ENCODE peak calls at places on chromosomes 6 and 20, in six cellular contexts. L, Q, N, D, C and K are unnamed samples.

GRCh38 chr6:155889405-155889804 is 433.8 kb upstream of the NOX3 start:
- DNase-seq in D (no peak), N (no peak), Q (no peak), C (no peak), L (no peak), K (no peak)

GRCh38 chr6:16851758-16852157 is 90.5 kb upstream of the ATXN1 start:
- DNase-seq in Q (no peak), N (no peak), C (peak), L (no peak), D (no peak), K (no peak)

GRCh38 chr6:38213275-38213674 is 393.7 kb downstream of the ZFAND3 start:
- DNase-seq in N (no peak), C (no peak), Q (no peak), L (no peak), D (no peak), K (no peak)

GRCh38 chr6:155117266-155117665 is 122.2 kb downstream of the TIAM2 start:
- DNase-seq in C (no peak), Q (no peak), N (no peak), D (no peak), L (no peak), K (no peak)

GRCh38 chr20:44646023-44646640 is 5.4 kb downstream of the ADA start:
- DNase-seq in N (peak), C (peak), D (no peak), L (no peak), Q (no peak), K (peak)

GRCh38 chr20:38498909-38499308 is 26.3 kb downstream of the RALGAPB start:
- DNase-seq in C (no peak), L (no peak), Q (no peak), N (no peak), D (no peak), K (no peak)

GRCh38 chr6:90233994-90234393 is 62.6 kb downstream of the BACH2 start:
- DNase-seq in D (no peak), Q (no peak), L (no peak), N (no peak), C (no peak), K (no peak)

GRCh38 chr6:113495521-113495920 is 361.6 kb upstream of the MARCKS start:
- DNase-seq in N (no peak), D (no peak), L (no peak), C (no peak), Q (no peak), K (no peak)

GRCh38 chr20:3101737-3102574 is 17.4 kb upstream of the AVP start:
- DNase-seq in C (peak), N (no peak), Q (no peak), L (no peak), D (no peak), K (no peak)

GRCh38 chr6:44029489-44030185 is 97.6 kb downstream of the MRPL14 start:
- DNase-seq in N (no peak), L (no peak), Q (peak), C (no peak), D (no peak), K (no peak)

GRCh38 chr6:156862711-156863110 is 85.5 kb downstream of the ARID1B start:
- DNase-seq in N (no peak), C (no peak), Q (no peak), D (no peak), L (no peak), K (no peak)

GRCh38 chr20:288956-289692 is 1.4 kb downstream of the C20orf96 start:
- DNase-seq in Q (no peak), L (no peak), C (no peak), N (no peak), D (no peak), K (no peak)

GRCh38 chr6:722077-722524 is 29.2 kb upstream of the EXOC2 start:
- DNase-seq in L (peak), Q (peak), D (peak), N (peak), C (no peak), K (peak)

GRCh38 chr6:113526995-113527394 is 330.1 kb upstream of the MARCKS start:
- DNase-seq in N (no peak), D (no peak), Q (no peak), L (no peak), C (no peak), K (no peak)

GRCh38 chr6:53524455-53524815 is 20.5 kb downstream of the GCLC start:
- DNase-seq in D (no peak), Q (no peak), N (no peak), L (no peak), C (no peak), K (no peak)

GRCh38 chr6:6680524-6680923 is 92.0 kb downstream of the LY86 start:
- DNase-seq in N (no peak), L (no peak), Q (no peak), C (no peak), D (no peak), K (no peak)

GRCh38 chr20:14996883-14997672 is 659.7 kb upstream of the FLRT3 start:
- DNase-seq in Q (no peak), D (no peak), N (no peak), C (no peak), L (no peak), K (no peak)

GRCh38 chr6:45922728-45923351 is 92.8 kb downstream of the CLIC5 start:
- DNase-seq in N (peak), Q (peak), D (peak), C (no peak), L (no peak), K (peak)

GRCh38 chr6:158725704-158726103 is 75.8 kb downstream of the SYTL3 start:
- DNase-seq in Q (no peak), D (no peak), N (no peak), C (no peak), L (no peak), K (no peak)

DNA sequence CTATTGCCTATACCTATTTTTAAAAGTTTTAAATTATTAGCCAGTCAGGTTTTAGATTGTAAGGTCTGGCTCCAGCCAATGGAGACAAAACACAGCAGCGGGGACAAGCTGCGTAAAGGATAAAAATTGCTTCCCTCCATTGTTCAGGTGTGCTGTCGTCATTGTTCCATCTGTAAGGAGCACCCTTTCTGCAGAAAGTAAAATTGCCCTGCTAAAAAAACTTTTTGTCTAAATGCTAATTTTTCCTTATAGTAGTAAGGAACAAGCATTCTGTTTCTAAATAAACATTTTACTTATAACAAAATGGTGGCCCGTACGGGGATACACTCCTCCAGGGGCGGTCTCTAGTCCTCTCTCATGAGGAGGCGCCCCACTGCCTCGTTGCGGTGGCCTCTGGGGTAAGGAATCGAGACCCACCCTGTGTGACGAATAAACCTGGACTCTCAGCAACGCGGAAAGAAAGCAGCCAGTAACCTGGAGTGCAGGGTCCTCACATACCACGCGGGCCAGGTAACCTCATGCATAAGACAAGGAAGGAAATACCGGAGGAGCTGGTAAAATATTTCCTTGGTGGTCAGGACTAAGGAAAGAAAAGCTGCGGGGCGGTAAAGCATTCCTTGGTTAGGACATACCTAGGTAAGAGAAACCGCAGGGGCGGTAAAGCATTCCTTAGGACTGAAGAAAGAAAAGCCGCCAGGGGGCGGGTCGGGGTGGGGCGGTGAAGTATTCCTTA is 80.5 kb downstream of the SYTL3 start:
- DNase-seq in Q (no peak), N (no peak), D (peak), L (no peak), C (no peak), K (no peak)
- TF ChIP-seq GABPA in Q (no peak), N (no peak), D (no peak), L (no peak), C (no peak), K (no peak)

GRCh38 chr6:158752613-158753012 is 66.6 kb downstream of the EZR start:
- DNase-seq in L (no peak), D (no peak), Q (peak), N (no peak), C (no peak), K (no peak)
- TF ChIP-seq GABPA in L (no peak), D (no peak), Q (no peak), N (no peak), C (no peak), K (no peak)

GRCh38 chr20:62929051-62929538 is 2.8 kb upstream of the DIDO1 start:
- DNase-seq in D (peak), N (peak), C (no peak), Q (no peak), L (peak), K (peak)
- TF ChIP-seq GABPA in D (no peak), N (no peak), C (no peak), Q (no peak), L (peak), K (no peak)

GRCh38 chr6:36660771-36661471 is 17.6 kb upstream of the CDKN1A start:
- DNase-seq in Q (no peak), N (peak), D (peak), L (no peak), C (no peak), K (no peak)

GRCh38 chr6:36657265-36657664 is 21.2 kb upstream of the CDKN1A start:
- DNase-seq in L (no peak), N (no peak), C (no peak), Q (no peak), D (no peak), K (no peak)

GRCh38 chr6:36656441-36656840 is 22.1 kb upstream of the CDKN1A start:
- DNase-seq in C (no peak), D (no peak), L (no peak), N (no peak), Q (no peak), K (no peak)

GRCh38 chr6:36657942-36658544 is 20.5 kb upstream of the CDKN1A start:
- DNase-seq in N (no peak), L (no peak), D (no peak), C (no peak), Q (no peak), K (no peak)

DNA sequence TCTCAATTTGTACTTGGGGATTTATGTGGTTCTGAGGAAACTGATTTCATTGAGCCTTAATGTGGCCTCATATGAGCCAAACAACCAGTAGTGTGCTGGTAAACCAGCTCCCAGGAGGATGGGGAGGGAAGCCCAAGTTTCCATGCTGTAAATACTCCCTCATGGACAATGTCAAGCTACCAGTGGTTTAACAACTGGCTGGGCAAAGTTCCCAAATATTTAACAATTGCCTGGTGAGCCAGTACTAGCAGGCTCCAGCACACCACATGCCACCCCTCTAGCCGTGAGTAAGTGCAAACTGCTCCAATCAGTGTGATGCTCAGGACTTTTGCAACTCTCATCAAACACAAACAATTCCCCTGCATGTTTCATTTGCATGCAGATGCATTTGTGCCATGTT is 19.2 kb upstream of the CDKN1A start:
- DNase-seq in L (no peak), Q (no peak), C (no peak), D (no peak), N (no peak), K (no peak)
- TF ChIP-seq GABPA in L (no peak), Q (no peak), C (no peak), D (no peak), N (no peak), K (no peak)

DNA sequence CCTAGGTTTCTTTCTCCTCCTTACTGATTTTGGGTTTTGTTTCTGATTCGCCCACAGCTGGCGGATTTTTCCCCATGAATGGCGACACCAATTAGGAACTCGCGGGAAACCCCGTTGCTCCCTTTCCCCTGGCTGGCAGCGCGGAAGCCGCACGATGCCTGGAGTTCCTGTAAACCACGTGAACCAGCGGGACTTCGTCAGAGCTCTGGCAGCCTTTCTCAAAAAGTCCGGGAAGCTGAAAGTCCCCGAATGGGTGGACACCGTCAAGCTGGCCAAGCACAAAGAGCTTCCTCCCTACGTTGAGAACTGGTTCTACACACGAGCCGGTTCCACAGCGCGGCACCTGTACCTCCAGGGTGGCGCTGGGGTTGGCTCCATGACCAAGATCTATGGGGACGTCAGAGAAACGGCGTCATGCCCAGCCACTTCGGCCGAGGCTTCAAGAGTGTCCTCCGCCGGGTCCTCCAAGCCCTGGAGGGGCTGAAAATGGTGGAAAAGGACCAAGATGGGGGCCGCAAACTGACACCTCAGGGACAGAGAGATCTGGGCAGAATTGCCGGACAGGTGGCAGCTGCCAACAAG is 3.2 kb upstream of the SEC23B start:
- DNase-seq in L (no peak), N (no peak), D (no peak), C (no peak), Q (no peak), K (no peak)
- TF ChIP-seq GABPA in L (no peak), N (no peak), D (no peak), C (no peak), Q (no peak), K (no peak)

DNA sequence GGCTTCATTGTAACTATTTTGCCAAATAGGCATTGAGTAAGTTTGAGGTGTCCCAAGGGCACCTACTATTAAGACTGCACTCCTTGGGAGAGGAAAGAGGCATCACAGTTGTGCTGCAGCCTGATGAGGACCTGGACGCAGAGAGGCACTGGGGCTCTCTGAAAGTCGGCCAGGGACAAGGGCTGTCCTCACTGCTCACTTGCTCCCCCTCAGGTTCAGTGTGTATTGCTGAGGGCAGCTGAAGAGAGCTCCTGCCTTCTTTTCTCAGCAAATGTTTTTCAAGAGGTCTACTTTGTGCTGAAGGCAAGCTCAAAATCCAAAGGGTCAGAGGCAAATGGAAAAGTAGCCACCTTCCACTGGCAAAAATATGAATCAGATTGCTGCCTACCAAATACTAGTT is 331.8 kb downstream of the RIMS1 start:
- DNase-seq in Q (peak), L (peak), C (no peak), N (peak), D (peak), K (no peak)
- TF ChIP-seq GABPA in Q (no peak), L (no peak), C (no peak), N (no peak), D (no peak), K (no peak)

GRCh38 chr6:125781307-125781868 is 9.4 kb upstream of the NCOA7 start:
- DNase-seq in N (no peak), D (no peak), C (no peak), L (no peak), Q (peak), K (no peak)
- TF ChIP-seq GABPA in N (peak), D (no peak), C (peak), L (no peak), Q (no peak), K (no peak)

GRCh38 chr6:11217360-11218076 is 14.9 kb downstream of the NEDD9 start:
- DNase-seq in D (no peak), N (no peak), L (peak), Q (no peak), C (peak), K (no peak)
- TF ChIP-seq GABPA in D (no peak), N (no peak), L (no peak), Q (no peak), C (no peak), K (no peak)

GRCh38 chr20:57428611-57429496 is 37.7 kb downstream of the RBM38 start:
- DNase-seq in C (no peak), L (peak), Q (no peak), N (no peak), D (no peak), K (no peak)
- TF ChIP-seq GABPA in C (no peak), L (peak), Q (no peak), N (no peak), D (no peak), K (no peak)

DNA sequence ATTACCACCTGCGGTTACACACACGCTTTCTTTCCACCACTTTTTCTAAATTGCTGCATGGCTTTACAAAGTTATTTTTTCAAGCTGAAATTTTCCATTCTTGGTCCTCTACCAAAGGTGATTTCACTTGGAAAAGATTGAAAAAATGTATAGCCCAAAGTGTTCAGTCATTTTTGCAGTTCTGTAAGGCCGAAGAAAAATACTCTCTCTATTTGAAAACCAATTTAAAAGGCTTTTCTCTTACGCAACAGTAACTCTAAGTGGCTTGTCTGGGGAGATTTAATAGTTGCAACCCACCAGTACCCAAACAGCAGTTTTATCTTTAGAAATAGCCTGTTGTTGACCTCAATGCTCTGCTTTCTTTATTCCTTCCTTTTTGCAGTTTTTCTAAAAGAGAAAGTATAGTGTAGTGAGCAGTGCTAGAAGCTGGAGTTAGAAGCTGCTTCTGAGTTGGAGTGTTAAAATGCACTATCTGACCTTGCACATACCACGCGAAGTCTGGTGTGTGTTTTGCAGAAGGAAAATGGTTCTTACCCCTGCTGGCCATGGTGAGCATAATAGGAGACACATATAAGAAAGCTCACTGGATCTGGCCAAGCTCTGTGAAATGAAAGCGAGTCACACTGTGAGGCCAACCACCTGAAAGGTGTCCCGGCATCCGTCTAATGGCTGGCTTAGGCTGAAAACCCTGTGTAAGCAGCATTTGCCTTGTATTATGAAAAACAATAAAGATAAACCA is 271.6 kb upstream of the PRND start:
- DNase-seq in L (peak), N (no peak), D (no peak), Q (no peak), C (no peak), K (no peak)
- TF ChIP-seq GABPA in L (no peak), N (no peak), D (no peak), Q (no peak), C (no peak), K (no peak)